ENCODE peak calls at places on chromosome 20, in four cellular contexts. One of them, this sample, is unnamed.

GRCh38 chr20:45070932-45071632 is 29.8 kb downstream of the KCNS1 start:
- DNase-seq in fibroblast of lung: peak; percentile 48
- DNase-seq in PC-3: peak; percentile 29
- DNase-seq in neural progenitor cell: no peak
- DNase-seq in this sample: no peak

GRCh38 chr20:17465236-17465635 is 65.9 kb downstream of the BFSP1 start:
- DNase-seq in PC-3: no peak
- DNase-seq in neural progenitor cell: no peak
- DNase-seq in fibroblast of lung: no peak
- DNase-seq in this sample: no peak

GRCh38 chr20:57043091-57043490 is 223.3 kb downstream of the BMP7 start:
- DNase-seq in neural progenitor cell: no peak
- DNase-seq in PC-3: no peak
- DNase-seq in fibroblast of lung: no peak
- DNase-seq in this sample: no peak

GRCh38 chr20:45998761-45999160 is 9.9 kb upstream of the MMP9 start:
- DNase-seq in PC-3: no peak
- DNase-seq in neural progenitor cell: no peak
- DNase-seq in fibroblast of lung: no peak
- DNase-seq in this sample: no peak

GRCh38 chr20:3172933-3173581 is at the start of gene LZTS3:
- DNase-seq in fibroblast of lung: peak; percentile 24
- DNase-seq in neural progenitor cell: peak; percentile 93
- DNase-seq in PC-3: peak; percentile 35
- DNase-seq in this sample: peak; percentile 86

GRCh38 chr20:48051810-48052491 is 266.7 kb upstream of the SULF2 start:
- DNase-seq in PC-3: peak; percentile 97
- DNase-seq in fibroblast of lung: peak; percentile 56
- DNase-seq in neural progenitor cell: no peak
- DNase-seq in this sample: peak; percentile 82

GRCh38 chr20:51002633-51003032 is 20.3 kb downstream of the KCNG1 start:
- DNase-seq in PC-3: no peak
- DNase-seq in fibroblast of lung: no peak
- DNase-seq in neural progenitor cell: no peak
- DNase-seq in this sample: no peak

GRCh38 chr20:64261138-64261537 is 5.6 kb downstream of the PCMTD2 start:
- DNase-seq in fibroblast of lung: peak; percentile 64
- DNase-seq in neural progenitor cell: no peak
- DNase-seq in PC-3: no peak
- DNase-seq in this sample: peak; percentile 35

GRCh38 chr20:64196831-64197418 is 32.7 kb downstream of the MYT1 start:
- DNase-seq in fibroblast of lung: no peak
- DNase-seq in PC-3: no peak
- DNase-seq in neural progenitor cell: no peak
- DNase-seq in this sample: no peak

GRCh38 chr20:20217626-20218025 is 150.3 kb upstream of the INSM1 start:
- DNase-seq in neural progenitor cell: peak; percentile 76
- DNase-seq in PC-3: no peak
- DNase-seq in fibroblast of lung: no peak
- DNase-seq in this sample: no peak

GRCh38 chr20:48603819-48604405 is 223.9 kb downstream of the PREX1 start:
- DNase-seq in fibroblast of lung: no peak
- DNase-seq in PC-3: no peak
- DNase-seq in neural progenitor cell: no peak
- DNase-seq in this sample: no peak

GRCh38 chr20:57594092-57594911 is 25.9 kb downstream of the ZBP1 start:
- DNase-seq in neural progenitor cell: peak; percentile 76
- DNase-seq in PC-3: peak; percentile 65
- DNase-seq in fibroblast of lung: peak; percentile 36
- DNase-seq in this sample: peak; percentile 37

GRCh38 chr20:41072099-41072798 is 43.6 kb downstream of the TOP1 start:
- DNase-seq in PC-3: peak; percentile 90
- DNase-seq in neural progenitor cell: no peak
- DNase-seq in fibroblast of lung: peak; percentile 89
- DNase-seq in this sample: no peak

GRCh38 chr20:50297498-50298348 is 107.1 kb downstream of the CEBPB start:
- DNase-seq in fibroblast of lung: no peak
- DNase-seq in neural progenitor cell: no peak
- DNase-seq in PC-3: no peak
- DNase-seq in this sample: no peak

GRCh38 chr20:19460386-19460785 is 247.9 kb downstream of the SLC24A3 start:
- DNase-seq in neural progenitor cell: no peak
- DNase-seq in fibroblast of lung: peak; percentile 28
- DNase-seq in PC-3: peak; percentile 24
- DNase-seq in this sample: no peak

GRCh38 chr20:60967431-60968316 is 284.4 kb upstream of the CDH4 start:
- DNase-seq in fibroblast of lung: no peak
- DNase-seq in PC-3: no peak
- DNase-seq in neural progenitor cell: no peak
- DNase-seq in this sample: no peak
- TF ChIP-seq EZH2 in fibroblast of lung: no peak
- TF ChIP-seq EZH2 in PC-3: no peak
- TF ChIP-seq EZH2 in neural progenitor cell: no peak
- TF ChIP-seq EZH2 in this sample: no peak

DNA sequence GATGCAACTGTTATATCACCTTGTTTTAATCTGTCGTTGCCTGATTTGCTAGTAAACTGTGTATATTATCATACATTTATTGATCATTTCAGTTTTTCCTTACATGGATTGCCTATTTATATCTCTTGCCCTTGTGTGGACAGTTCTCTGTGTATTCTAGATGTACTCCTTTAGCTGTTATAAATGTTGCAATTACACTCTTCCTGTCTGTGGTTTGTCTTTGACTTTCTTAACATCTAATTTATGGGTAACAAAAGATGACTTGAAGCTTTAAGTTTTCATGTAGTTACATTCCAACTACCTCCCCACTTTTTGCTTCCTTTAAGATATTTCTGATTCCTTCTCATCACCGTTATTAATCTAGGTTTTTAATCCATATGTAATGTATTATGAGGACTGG is 22.6 kb downstream of the PLCB1 start:
- DNase-seq in PC-3: no peak
- DNase-seq in fibroblast of lung: no peak
- DNase-seq in neural progenitor cell: no peak
- DNase-seq in this sample: no peak
- H3K4me1 ChIP-seq in PC-3: peaks cover 42% of the 10 kb centered on the region
- H3K4me1 ChIP-seq in fibroblast of lung: peaks cover 20% of the 10 kb centered on the region
- H3K4me1 ChIP-seq in neural progenitor cell: peaks cover 4% of the 10 kb centered on the region
- H3K4me1 ChIP-seq in this sample: peaks cover 67% of the 10 kb centered on the region

GRCh38 chr20:32050851-32051556 is 1.0 kb upstream of the HCK start:
- DNase-seq in fibroblast of lung: no peak
- DNase-seq in neural progenitor cell: peak; percentile 30
- DNase-seq in PC-3: no peak
- DNase-seq in this sample: no peak

GRCh38 chr20:32052792-32053362 is 835 bp downstream of the HCK start:
- DNase-seq in neural progenitor cell: peak; percentile 42
- DNase-seq in PC-3: no peak
- DNase-seq in fibroblast of lung: no peak
- DNase-seq in this sample: no peak

GRCh38 chr20:32050324-32050723 is 1.7 kb upstream of the HCK start:
- DNase-seq in fibroblast of lung: no peak
- DNase-seq in neural progenitor cell: no peak
- DNase-seq in PC-3: no peak
- DNase-seq in this sample: no peak

GRCh38 chr20:32052090-32052791 is at the start of gene HCK:
- DNase-seq in PC-3: no peak
- DNase-seq in neural progenitor cell: peak; percentile 59
- DNase-seq in fibroblast of lung: no peak
- DNase-seq in this sample: no peak

GRCh38 chr20:32051720-32052089 is 337 bp upstream of the HCK start:
- DNase-seq in fibroblast of lung: no peak
- DNase-seq in neural progenitor cell: no peak
- DNase-seq in PC-3: no peak
- DNase-seq in this sample: no peak
- TF ChIP-seq EZH2 in fibroblast of lung: peak; percentile 87
- TF ChIP-seq EZH2 in neural progenitor cell: peak; percentile 68
- TF ChIP-seq EZH2 in PC-3: no peak
- TF ChIP-seq EZH2 in this sample: no peak

GRCh38 chr20:54132612-54133433 is 41.0 kb downstream of the CYP24A1 start:
- DNase-seq in PC-3: peak; percentile 99
- DNase-seq in fibroblast of lung: peak; percentile 99
- DNase-seq in neural progenitor cell: peak; percentile 52
- DNase-seq in this sample: peak; percentile 78

GRCh38 chr20:54137115-54137514 is 36.7 kb downstream of the CYP24A1 start:
- DNase-seq in neural progenitor cell: no peak
- DNase-seq in fibroblast of lung: no peak
- DNase-seq in PC-3: no peak
- DNase-seq in this sample: no peak

GRCh38 chr20:54133434-54134427 is 40.1 kb downstream of the CYP24A1 start:
- DNase-seq in fibroblast of lung: peak; percentile 24
- DNase-seq in neural progenitor cell: peak; percentile 16
- DNase-seq in PC-3: peak; percentile 91
- DNase-seq in this sample: no peak

GRCh38 chr20:54131675-54132611 is 41.8 kb downstream of the CYP24A1 start:
- DNase-seq in fibroblast of lung: no peak
- DNase-seq in neural progenitor cell: peak; percentile 53
- DNase-seq in PC-3: no peak
- DNase-seq in this sample: no peak

GRCh38 chr20:54134445-54135220 is 39.2 kb downstream of the CYP24A1 start:
- DNase-seq in neural progenitor cell: no peak
- DNase-seq in PC-3: peak; percentile 98
- DNase-seq in fibroblast of lung: no peak
- DNase-seq in this sample: no peak
- H3K4me1 ChIP-seq in neural progenitor cell: peaks cover 18% of the 10 kb centered on the region
- H3K4me1 ChIP-seq in PC-3: peaks cover 50% of the 10 kb centered on the region
- H3K4me1 ChIP-seq in fibroblast of lung: peaks cover 13% of the 10 kb centered on the region
- H3K4me1 ChIP-seq in this sample: peaks cover 14% of the 10 kb centered on the region

DNA sequence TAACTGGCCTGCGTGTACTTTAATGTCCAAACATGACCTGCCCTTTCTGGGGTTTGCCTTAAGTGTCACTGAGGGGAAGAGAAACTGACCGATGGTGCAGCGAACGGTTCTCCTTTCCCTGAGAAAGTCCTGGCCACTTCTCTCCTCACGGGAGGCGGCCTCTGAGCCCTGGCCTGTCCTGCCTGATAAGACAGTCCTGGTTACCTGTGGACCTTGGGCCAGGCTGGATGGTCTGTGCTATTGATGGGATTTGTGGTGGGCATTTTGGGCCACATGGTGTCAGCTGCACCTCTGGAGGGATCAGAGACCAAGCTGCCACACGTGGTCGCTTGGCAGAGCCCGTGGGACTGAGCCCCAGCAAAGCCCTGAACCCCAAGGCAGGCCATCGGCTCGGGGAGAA is 11.6 kb upstream of the NTSR1 start:
- DNase-seq in fibroblast of lung: no peak
- DNase-seq in PC-3: no peak
- DNase-seq in neural progenitor cell: no peak
- DNase-seq in this sample: no peak
- TF ChIP-seq EZH2 in fibroblast of lung: no peak
- TF ChIP-seq EZH2 in PC-3: no peak
- TF ChIP-seq EZH2 in neural progenitor cell: no peak
- TF ChIP-seq EZH2 in this sample: no peak

DNA sequence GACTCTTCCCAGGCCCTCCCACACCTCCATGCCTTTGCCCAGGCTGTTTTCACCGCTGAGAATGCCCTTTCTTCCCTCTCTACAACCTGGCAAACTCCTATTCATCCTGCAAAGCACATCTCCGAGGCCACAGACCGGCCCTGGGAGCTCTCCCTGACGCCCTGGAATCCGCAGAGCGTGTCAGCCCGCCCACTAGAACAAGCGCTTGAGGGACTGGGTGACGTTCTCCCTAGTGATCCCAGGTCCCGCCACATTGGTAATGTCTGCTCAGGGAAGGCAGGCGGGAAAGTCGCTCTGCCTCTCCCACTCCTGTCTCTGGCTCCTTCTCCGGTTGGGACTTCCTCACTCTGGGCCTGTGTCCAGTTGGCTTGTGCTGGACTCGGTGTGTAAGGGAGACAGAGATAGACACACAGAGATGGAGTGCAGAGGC is 61.6 kb downstream of the SRC start:
- DNase-seq in neural progenitor cell: peak; percentile 41
- DNase-seq in PC-3: no peak
- DNase-seq in fibroblast of lung: no peak
- DNase-seq in this sample: no peak
- H3K4me1 ChIP-seq in neural progenitor cell: peaks cover 35% of the 10 kb centered on the region
- H3K4me1 ChIP-seq in PC-3: peaks cover 16% of the 10 kb centered on the region
- H3K4me1 ChIP-seq in fibroblast of lung: peaks cover 9% of the 10 kb centered on the region
- H3K4me1 ChIP-seq in this sample: peaks cover 9% of the 10 kb centered on the region

DNA sequence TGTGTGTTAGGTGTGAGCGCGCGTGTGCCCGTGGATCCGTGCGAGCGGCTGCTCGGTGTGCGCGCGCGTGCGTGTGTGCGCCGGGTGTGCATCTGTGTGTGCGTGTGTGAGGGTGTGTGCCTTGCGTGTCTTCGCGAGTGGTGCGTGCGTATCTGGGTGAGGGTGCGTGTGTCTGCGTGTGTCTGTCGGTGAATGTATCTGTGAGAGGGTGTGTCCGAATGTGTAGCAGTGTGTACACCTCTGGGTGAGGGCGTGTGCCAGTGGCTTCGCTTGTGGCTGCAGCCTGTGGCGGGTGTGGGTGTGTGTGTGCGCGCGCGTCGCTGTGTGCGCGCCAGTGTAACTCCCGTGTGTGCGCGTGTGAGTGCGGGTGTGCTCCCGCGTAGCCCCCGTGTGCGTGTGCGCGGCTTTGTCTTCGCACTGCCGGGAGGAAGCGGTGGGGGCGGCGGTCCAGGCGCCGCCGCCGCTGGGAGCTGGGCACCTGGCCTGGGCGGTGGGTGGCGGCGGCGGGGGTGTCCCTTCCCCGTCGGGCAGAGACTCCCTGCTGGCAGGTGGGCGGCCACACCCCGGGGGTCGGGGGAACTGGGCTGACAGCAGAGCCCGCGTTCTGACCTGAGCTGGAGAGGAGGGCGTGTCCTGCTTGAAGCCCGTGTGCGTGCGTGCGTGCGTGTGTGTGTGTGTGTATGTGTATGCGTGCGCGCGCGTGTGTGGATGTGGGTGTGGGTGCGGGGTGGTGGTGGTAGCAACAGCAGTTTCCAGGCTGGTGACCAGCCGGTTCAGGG is 61.3 kb upstream of the EPB41L1 start:
- DNase-seq in neural progenitor cell: peak; percentile 41
- DNase-seq in PC-3: peak; percentile 52
- DNase-seq in fibroblast of lung: peak; percentile 18
- DNase-seq in this sample: peak; percentile 45
- TF ChIP-seq EZH2 in neural progenitor cell: peak; percentile 32
- TF ChIP-seq EZH2 in PC-3: no peak
- TF ChIP-seq EZH2 in fibroblast of lung: peak; percentile 96
- TF ChIP-seq EZH2 in this sample: peak; percentile 62

This sample was measured in A673.